ENCODE peak calls at places on chromosomes 12 and 14, in five cellular contexts. D, N, I, Q and X are unnamed samples. For H3K36me3, the result is how much of the 10 kb centered on the place peaks cover.

GRCh38 chr12:106861984-106862894 is 87.8 kb downstream of the RIC8B start:
- DNase-seq in D (no peak), N (no peak), I (no peak), Q (no peak), X (no peak)

GRCh38 chr12:22121224-22121623 is 75.2 kb downstream of the CMAS start:
- DNase-seq in D (peak), N (no peak), I (peak), Q (peak), X (no peak)

GRCh38 chr14:60188115-60188514 is 22.9 kb upstream of the DHRS7 start:
- DNase-seq in D (no peak), N (no peak), I (no peak), Q (no peak), X (no peak)

GRCh38 chr14:106422066-106422465 is 895.7 kb downstream of the TMEM121 start:
- DNase-seq in D (no peak), N (no peak), I (no peak), Q (no peak), X (no peak)

GRCh38 chr12:100504820-100505219 is 31.2 kb downstream of the NR1H4 start:
- DNase-seq in D (no peak), N (no peak), I (peak), Q (no peak), X (no peak)

GRCh38 chr14:101972126-101972785 is 7.9 kb downstream of the DYNC1H1 start:
- DNase-seq in D (peak), N (peak), I (peak), Q (no peak), X (peak)

GRCh38 chr12:57124259-57124877 is 3.9 kb upstream of the LRP1 start:
- DNase-seq in D (peak), N (peak), I (peak), Q (peak), X (peak)

GRCh38 chr14:23154876-23155587 is 28.4 kb downstream of the SLC7A8 start:
- DNase-seq in D (no peak), N (peak), I (peak), Q (peak), X (peak)

GRCh38 chr12:8077207-8077606 is 4.9 kb upstream of the NECAP1 start:
- DNase-seq in D (no peak), N (no peak), I (no peak), Q (no peak), X (no peak)

GRCh38 chr14:80105488-80105994 is 105.8 kb downstream of the DIO2 start:
- DNase-seq in D (no peak), N (no peak), I (no peak), Q (no peak), X (no peak)

GRCh38 chr14:34931206-34931605 is 51.6 kb upstream of the SRP54 start:
- DNase-seq in D (no peak), N (no peak), I (no peak), Q (no peak), X (no peak)

GRCh38 chr14:75720828-75721227 is 59.8 kb downstream of the TTLL5 start:
- DNase-seq in D (no peak), N (peak), I (no peak), Q (no peak), X (peak)

GRCh38 chr14:90518941-90519256 is 122.1 kb downstream of the CALM1 start:
- DNase-seq in D (peak), N (no peak), I (no peak), Q (peak), X (no peak)

GRCh38 chr12:130227641-130228040 is 65.4 kb downstream of the FZD10 start:
- DNase-seq in D (no peak), N (no peak), I (no peak), Q (no peak), X (no peak)

GRCh38 chr12:117408161-117408791 is 46.9 kb upstream of the NOS1 start:
- DNase-seq in D (no peak), N (no peak), I (peak), Q (peak), X (no peak)

GRCh38 chr12:69241444-69242092 is 2.2 kb downstream of the CPSF6 start:
- DNase-seq in D (no peak), N (no peak), I (no peak), Q (no peak), X (no peak)

GRCh38 chr12:117192057-117192456 is 1.8 kb upstream of the FBXO21 start:
- DNase-seq in D (no peak), N (no peak), I (no peak), Q (no peak), X (no peak)

GRCh38 chr14:73136085-73136386 is 271 bp upstream of the PSEN1 start:
- DNase-seq in D (no peak), N (no peak), I (no peak), Q (no peak), X (no peak)

GRCh38 chr12:50066402-50066801 is 9.0 kb downstream of the ASIC1 start:
- DNase-seq in D (no peak), N (no peak), I (no peak), Q (no peak), X (no peak)

GRCh38 chr12:114963846-114964245 is 279.9 kb upstream of the TBX3 start:
- DNase-seq in D (no peak), N (no peak), I (no peak), Q (no peak), X (no peak)

GRCh38 chr12:123106640-123107359 is 44.1 kb downstream of the PITPNM2 start:
- DNase-seq in D (no peak), N (no peak), I (peak), Q (no peak), X (no peak)

GRCh38 chr14:35384386-35385041 is 20.0 kb downstream of the NFKBIA start:
- DNase-seq in D (no peak), N (peak), I (peak), Q (no peak), X (no peak)

GRCh38 chr14:68715032-68715924 is 77.6 kb downstream of the ZFP36L1 start:
- DNase-seq in D (no peak), N (no peak), I (no peak), Q (no peak), X (no peak)

GRCh38 chr12:31219521-31219920 is 106.4 kb downstream of the SINHCAF start:
- DNase-seq in D (no peak), N (no peak), I (no peak), Q (no peak), X (no peak)

GRCh38 chr12:9118161-9118560 is 2.4 kb upstream of the A2M start:
- DNase-seq in D (no peak), N (no peak), I (peak), Q (no peak), X (peak)

GRCh38 chr14:20350280-20350679 is 6.8 kb downstream of the PARP2 start:
- DNase-seq in D (no peak), N (no peak), I (no peak), Q (no peak), X (no peak)
- H3K36me3 ChIP-seq in D (half or more), N (under half), I (half or more), Q (under half), X (under half)

DNA sequence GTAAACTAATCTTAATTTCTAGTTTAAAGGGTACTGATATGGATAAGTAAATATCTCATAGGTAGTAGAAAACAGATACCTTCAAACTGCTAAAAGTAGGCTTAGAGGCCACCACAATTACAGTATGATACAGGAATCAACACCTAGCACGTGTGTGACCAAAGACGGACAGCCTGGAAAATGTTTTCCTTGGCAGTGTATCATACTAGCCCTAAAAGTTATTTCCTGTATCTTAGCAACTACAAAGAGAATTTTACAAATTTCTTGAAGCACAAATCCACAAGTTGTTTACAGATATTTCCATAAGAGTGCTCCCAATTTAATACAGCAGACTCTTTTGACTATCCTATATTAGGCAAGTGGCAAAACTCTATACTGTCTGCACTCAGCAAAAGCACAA is 106.0 kb downstream of the ITPR2 start:
- DNase-seq in D (no peak), N (no peak), I (no peak), Q (no peak), X (no peak)
- H3K27ac ChIP-seq in D (no peak), N (no peak), I (no peak), Q (no peak), X (no peak)

GRCh38 chr12:88750867-88751543 is 170.7 kb upstream of the KITLG start:
- DNase-seq in D (no peak), N (no peak), I (no peak), Q (no peak), X (no peak)

GRCh38 chr12:88752183-88752582 is 171.9 kb upstream of the KITLG start:
- DNase-seq in D (no peak), N (no peak), I (no peak), Q (no peak), X (no peak)

GRCh38 chr12:88743946-88744685 is 163.8 kb upstream of the KITLG start:
- DNase-seq in D (no peak), N (no peak), I (no peak), Q (no peak), X (no peak)

DNA sequence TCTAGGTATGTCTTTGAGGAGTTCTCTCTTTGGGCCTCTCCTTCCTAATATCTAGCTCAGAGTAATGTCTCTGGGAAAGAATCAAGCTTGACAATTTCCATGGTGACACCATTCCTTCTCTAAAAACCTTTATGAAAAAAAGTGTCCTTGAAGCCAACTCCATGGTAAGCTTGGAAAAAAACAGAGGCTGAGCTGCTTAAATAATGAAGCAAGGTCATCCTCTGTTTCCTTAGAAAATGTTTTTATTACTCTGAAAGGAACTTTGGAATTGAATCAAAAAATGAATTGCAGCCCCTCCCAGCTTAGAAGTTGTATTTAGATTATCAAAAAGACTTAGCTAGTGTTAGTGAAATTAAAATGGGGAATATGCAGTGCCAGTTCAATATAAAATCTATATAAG is 166.1 kb upstream of the KITLG start:
- DNase-seq in D (no peak), N (no peak), I (no peak), Q (no peak), X (no peak)
- TF ChIP-seq POLR2A in D (no peak), N (no peak), I (no peak), Q (no peak), X (no peak)

GRCh38 chr12:12823811-12824210 is 10.7 kb downstream of the DDX47 start:
- DNase-seq in D (no peak), N (no peak), I (no peak), Q (no peak), X (no peak)
- H3K36me3 ChIP-seq in D (half or more), N (under half), I (half or more), Q (half or more), X (half or more)

DNA sequence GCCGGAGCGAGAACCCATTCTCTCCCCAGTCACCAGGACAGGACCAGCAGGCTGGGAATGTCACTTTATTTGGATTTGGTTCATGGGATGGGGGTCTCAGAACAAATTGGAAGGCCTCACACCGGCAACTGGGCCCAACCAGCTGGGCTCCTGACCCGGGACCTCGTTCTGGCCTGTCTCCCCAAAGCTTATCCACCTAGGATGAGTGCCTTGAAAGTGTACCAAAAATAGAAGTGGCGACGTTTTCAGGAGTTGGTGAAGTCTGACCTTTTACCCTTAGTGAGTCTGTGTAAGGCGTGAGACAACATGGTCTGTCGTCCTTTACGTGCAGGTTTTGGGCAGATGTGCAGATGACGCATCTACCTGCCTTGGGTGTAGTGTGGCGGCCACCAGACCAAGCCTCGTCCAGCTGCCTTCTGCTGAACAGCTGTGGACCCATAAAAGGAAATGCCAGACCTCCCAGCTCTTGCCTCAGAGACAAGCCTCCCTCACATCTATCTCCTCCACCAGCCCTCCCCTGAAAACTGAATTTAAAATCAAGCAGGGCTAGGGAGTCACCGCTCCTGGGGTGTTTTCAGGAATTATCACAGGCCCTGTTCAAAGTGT is 36.6 kb upstream of the CLMN start:
- DNase-seq in D (no peak), N (no peak), I (no peak), Q (no peak), X (no peak)
- H3K27ac ChIP-seq in D (no peak), N (no peak), I (no peak), Q (no peak), X (no peak)

DNA sequence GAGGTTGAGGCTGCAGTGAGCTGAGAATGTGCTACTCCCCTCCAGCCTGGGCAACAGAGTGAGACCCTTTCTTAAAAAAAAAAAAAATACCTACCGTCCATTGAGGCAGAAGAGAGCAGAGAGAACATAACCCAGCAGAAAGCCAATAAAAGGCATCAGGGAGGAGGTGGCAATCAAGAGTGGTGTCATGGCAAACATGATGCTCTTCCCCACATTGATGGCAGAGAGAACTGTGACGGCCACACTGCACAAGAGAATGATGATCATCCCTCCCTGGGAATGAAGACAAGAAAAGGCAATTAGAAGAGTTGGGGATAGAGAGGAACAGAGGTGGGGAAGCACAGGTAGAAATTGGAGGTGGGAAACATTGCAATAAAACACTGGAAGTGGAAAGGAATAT is 12.1 kb downstream of the SRSF5 start:
- DNase-seq in D (no peak), N (no peak), I (no peak), Q (no peak), X (no peak)
- TF ChIP-seq POLR2A in D (no peak), N (no peak), I (no peak), Q (no peak), X (no peak)

DNA sequence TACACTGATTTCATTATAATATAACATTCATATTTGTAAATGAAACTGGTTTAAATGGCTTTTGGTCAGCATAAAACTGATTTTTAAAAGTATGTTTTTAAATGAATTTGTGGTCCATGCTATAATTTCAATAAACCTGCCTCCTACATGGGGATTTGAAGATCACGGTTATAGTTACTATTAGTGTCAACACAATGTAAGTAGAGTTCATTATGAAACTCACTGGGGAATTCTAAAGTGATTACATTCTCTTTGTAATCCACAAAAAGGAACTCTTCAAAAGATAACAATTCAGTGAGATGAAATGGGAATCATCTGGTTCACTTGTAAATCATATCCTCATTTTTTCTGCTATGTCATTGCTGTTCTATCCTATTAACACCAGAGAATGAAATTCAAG is 204.5 kb upstream of the G2E3 start:
- DNase-seq in D (no peak), N (no peak), I (no peak), Q (no peak), X (no peak)
- H3K36me3 ChIP-seq in D (under half), N (under half), I (under half), Q (under half), X (under half)

GRCh38 chr12:29228474-29229157 is 79.5 kb downstream of the FAR2 start:
- DNase-seq in D (no peak), N (no peak), I (no peak), Q (no peak), X (no peak)
- H3K27ac ChIP-seq in D (no peak), N (no peak), I (no peak), Q (peak), X (no peak)

GRCh38 chr14:52950410-52950897 is 396 bp downstream of the FERMT2 start:
- DNase-seq in D (no peak), N (peak), I (peak), Q (peak), X (no peak)
- TF ChIP-seq POLR2A in D (no peak), N (no peak), I (no peak), Q (no peak), X (no peak)

GRCh38 chr12:56097738-56098137 is 6.6 kb upstream of the PA2G4 start:
- DNase-seq in D (no peak), N (no peak), I (no peak), Q (no peak), X (no peak)
- H3K36me3 ChIP-seq in D (under half), N (under half), I (half or more), Q (half or more), X (under half)